ENCODE peak calls at places on chromosomes 12 and 14, in six cellular contexts. L is left cardiac atrium; G is CD4-positive, alpha-beta T cell; S is upper lobe of left lung; R is Right ventricle myocardium superior; C is T-cell. H is an unnamed sample.
A peak's percentile ranks its signal among the peaks of the same experiment; 100 is the strongest.

GRCh38 chr14:105315941-105316562 is 1.5 kb downstream of the PACS2 start:
- ATAC-seq in L (no peak), G (no peak), S (no peak), R (no peak), C (no peak), H (no peak)

GRCh38 chr12:64222011-64222765 is at the start of gene KICS2:
- ATAC-seq in L (peak; percentile 99), G (peak; percentile 85), S (peak; percentile 99), R (peak; percentile 100), C (peak; percentile 91), H (peak; percentile 96)

GRCh38 chr12:108653082-108653516 is 19.4 kb upstream of the SELPLG start:
- ATAC-seq in L (no peak), G (no peak), S (no peak), R (no peak), C (no peak), H (peak; percentile 20)

GRCh38 chr12:52946797-52947547 is 1.9 kb upstream of the KRT18 start:
- ATAC-seq in L (no peak), G (no peak), S (no peak), R (no peak), C (no peak), H (no peak)

GRCh38 chr12:104637616-104638015 is 180.9 kb downstream of the CHST11 start:
- ATAC-seq in L (peak; percentile 20), G (no peak), S (peak; percentile 36), R (peak; percentile 50), C (no peak), H (no peak)

GRCh38 chr14:50347521-50347920 is 35.4 kb downstream of the DMAC2L start:
- ATAC-seq in L (peak; percentile 32), G (no peak), S (no peak), R (no peak), C (no peak), H (no peak)

GRCh38 chr12:58965568-58965967 is 45.3 kb upstream of the LRIG3 start:
- ATAC-seq in L (no peak), G (no peak), S (no peak), R (no peak), C (no peak), H (no peak)

GRCh38 chr14:68728342-68729106 is 64.3 kb downstream of the ZFP36L1 start:
- ATAC-seq in L (no peak), G (no peak), S (no peak), R (no peak), C (no peak), H (peak; percentile 46)

H was measured in activated T-helper 17 cell treated with anti-CD3 and anti-CD28 coated beads, Interleukin-2, amount 50 U/mL, for 72 hours.